ENCODE peak calls at places on chromosomes 3 and 15, in nine cellular contexts. One of them, this sample, is unnamed.

GRCh38 chr15:62928996-62929350 is 113.6 kb upstream of the TPM1 start:
- DNase-seq in HepG2: peak; percentile 13
- DNase-seq in suprapubic skin: no peak
- DNase-seq in upper lobe of left lung: no peak
- DNase-seq in spleen: no peak
- DNase-seq in GM23338: no peak
- DNase-seq in stomach: no peak
- DNase-seq in transverse colon: no peak
- DNase-seq in GM12878: no peak
- DNase-seq in this sample: no peak

GRCh38 chr15:40764766-40765136 is 883 bp downstream of the GCHFR start:
- DNase-seq in stomach: no peak
- DNase-seq in GM12878: no peak
- DNase-seq in HepG2: no peak
- DNase-seq in suprapubic skin: no peak
- DNase-seq in GM23338: no peak
- DNase-seq in spleen: no peak
- DNase-seq in transverse colon: no peak
- DNase-seq in upper lobe of left lung: no peak
- DNase-seq in this sample: no peak

GRCh38 chr3:16741103-16741758 is 136.0 kb upstream of the DAZL start:
- DNase-seq in suprapubic skin: no peak
- DNase-seq in GM12878: no peak
- DNase-seq in transverse colon: no peak
- DNase-seq in upper lobe of left lung: no peak
- DNase-seq in stomach: no peak
- DNase-seq in HepG2: no peak
- DNase-seq in GM23338: no peak
- DNase-seq in spleen: no peak
- DNase-seq in this sample: peak; percentile 69

GRCh38 chr15:65086680-65087111 is 10.2 kb downstream of the KBTBD13 start:
- DNase-seq in GM23338: peak; percentile 49
- DNase-seq in transverse colon: no peak
- DNase-seq in suprapubic skin: no peak
- DNase-seq in GM12878: no peak
- DNase-seq in upper lobe of left lung: no peak
- DNase-seq in HepG2: no peak
- DNase-seq in stomach: no peak
- DNase-seq in spleen: no peak
- DNase-seq in this sample: peak; percentile 68

GRCh38 chr15:42091753-42092665 is 2.4 kb downstream of the PLA2G4D start:
- DNase-seq in GM23338: peak; percentile 34
- DNase-seq in upper lobe of left lung: peak; percentile 13
- DNase-seq in transverse colon: no peak
- DNase-seq in GM12878: no peak
- DNase-seq in HepG2: peak; percentile 72
- DNase-seq in suprapubic skin: no peak
- DNase-seq in stomach: no peak
- DNase-seq in spleen: no peak
- DNase-seq in this sample: no peak

GRCh38 chr3:58824285-58824684 is 157.7 kb upstream of the FAM3D start:
- DNase-seq in GM12878: no peak
- DNase-seq in upper lobe of left lung: no peak
- DNase-seq in stomach: peak; percentile 74
- DNase-seq in spleen: no peak
- DNase-seq in GM23338: peak; percentile 85
- DNase-seq in suprapubic skin: no peak
- DNase-seq in transverse colon: peak; percentile 79
- DNase-seq in HepG2: peak; percentile 30
- DNase-seq in this sample: no peak

GRCh38 chr3:10744098-10744465 is 71.9 kb upstream of the SLC6A11 start:
- DNase-seq in transverse colon: no peak
- DNase-seq in upper lobe of left lung: peak; percentile 36
- DNase-seq in HepG2: peak; percentile 6
- DNase-seq in suprapubic skin: no peak
- DNase-seq in GM12878: no peak
- DNase-seq in GM23338: peak; percentile 47
- DNase-seq in spleen: no peak
- DNase-seq in stomach: no peak
- DNase-seq in this sample: no peak

GRCh38 chr15:68640791-68641331 is 62.1 kb downstream of the CORO2B start:
- DNase-seq in transverse colon: no peak
- DNase-seq in stomach: no peak
- DNase-seq in HepG2: no peak
- DNase-seq in suprapubic skin: no peak
- DNase-seq in upper lobe of left lung: no peak
- DNase-seq in GM23338: no peak
- DNase-seq in spleen: peak; percentile 64
- DNase-seq in GM12878: no peak
- DNase-seq in this sample: peak; percentile 65

GRCh38 chr15:47778263-47778770 is 61.0 kb downstream of the SEMA6D start:
- DNase-seq in GM23338: no peak
- DNase-seq in suprapubic skin: no peak
- DNase-seq in transverse colon: no peak
- DNase-seq in HepG2: no peak
- DNase-seq in stomach: no peak
- DNase-seq in spleen: no peak
- DNase-seq in GM12878: no peak
- DNase-seq in upper lobe of left lung: no peak
- DNase-seq in this sample: no peak

GRCh38 chr3:143881102-143881501 is 32.8 kb upstream of the SLC9A9 start:
- DNase-seq in transverse colon: no peak
- DNase-seq in GM23338: no peak
- DNase-seq in stomach: no peak
- DNase-seq in upper lobe of left lung: no peak
- DNase-seq in spleen: no peak
- DNase-seq in suprapubic skin: no peak
- DNase-seq in HepG2: no peak
- DNase-seq in GM12878: no peak
- DNase-seq in this sample: no peak

GRCh38 chr15:77821188-77821958 is 188.7 kb upstream of the LINGO1 start:
- DNase-seq in stomach: peak; percentile 63
- DNase-seq in spleen: no peak
- DNase-seq in transverse colon: peak; percentile 46
- DNase-seq in upper lobe of left lung: no peak
- DNase-seq in HepG2: peak; percentile 24
- DNase-seq in GM23338: peak; percentile 84
- DNase-seq in suprapubic skin: no peak
- DNase-seq in GM12878: no peak
- DNase-seq in this sample: no peak

GRCh38 chr3:192275741-192276355 is 451.5 kb downstream of the FGF12 start:
- DNase-seq in suprapubic skin: no peak
- DNase-seq in spleen: no peak
- DNase-seq in transverse colon: no peak
- DNase-seq in stomach: no peak
- DNase-seq in upper lobe of left lung: no peak
- DNase-seq in GM12878: no peak
- DNase-seq in GM23338: no peak
- DNase-seq in HepG2: no peak
- DNase-seq in this sample: no peak

GRCh38 chr3:160205606-160206005 is 19.6 kb upstream of the C3orf80 start:
- DNase-seq in GM12878: no peak
- DNase-seq in spleen: no peak
- DNase-seq in transverse colon: no peak
- DNase-seq in GM23338: no peak
- DNase-seq in suprapubic skin: no peak
- DNase-seq in upper lobe of left lung: no peak
- DNase-seq in HepG2: no peak
- DNase-seq in stomach: no peak
- DNase-seq in this sample: no peak

GRCh38 chr3:86563358-86563970 is 427.5 kb downstream of the VGLL3 start:
- DNase-seq in GM23338: peak; percentile 88
- DNase-seq in spleen: no peak
- DNase-seq in transverse colon: no peak
- DNase-seq in suprapubic skin: no peak
- DNase-seq in HepG2: peak; percentile 34
- DNase-seq in GM12878: no peak
- DNase-seq in stomach: no peak
- DNase-seq in upper lobe of left lung: no peak
- DNase-seq in this sample: no peak

GRCh38 chr15:51782357-51782896 is 31.0 kb downstream of the TMOD2 start:
- DNase-seq in stomach: no peak
- DNase-seq in GM12878: no peak
- DNase-seq in GM23338: peak; percentile 76
- DNase-seq in suprapubic skin: no peak
- DNase-seq in upper lobe of left lung: no peak
- DNase-seq in spleen: no peak
- DNase-seq in transverse colon: no peak
- DNase-seq in HepG2: no peak
- DNase-seq in this sample: no peak

GRCh38 chr15:65201918-65202317 is 9.4 kb downstream of the CILP start:
- DNase-seq in HepG2: no peak
- DNase-seq in suprapubic skin: no peak
- DNase-seq in stomach: no peak
- DNase-seq in GM12878: no peak
- DNase-seq in transverse colon: no peak
- DNase-seq in GM23338: no peak
- DNase-seq in spleen: no peak
- DNase-seq in upper lobe of left lung: no peak
- DNase-seq in this sample: peak; percentile 5

GRCh38 chr3:174062923-174063322 is 665.4 kb downstream of the NLGN1 start:
- DNase-seq in suprapubic skin: no peak
- DNase-seq in GM12878: no peak
- DNase-seq in transverse colon: no peak
- DNase-seq in upper lobe of left lung: no peak
- DNase-seq in spleen: no peak
- DNase-seq in stomach: no peak
- DNase-seq in HepG2: no peak
- DNase-seq in GM23338: no peak
- DNase-seq in this sample: no peak

DNA sequence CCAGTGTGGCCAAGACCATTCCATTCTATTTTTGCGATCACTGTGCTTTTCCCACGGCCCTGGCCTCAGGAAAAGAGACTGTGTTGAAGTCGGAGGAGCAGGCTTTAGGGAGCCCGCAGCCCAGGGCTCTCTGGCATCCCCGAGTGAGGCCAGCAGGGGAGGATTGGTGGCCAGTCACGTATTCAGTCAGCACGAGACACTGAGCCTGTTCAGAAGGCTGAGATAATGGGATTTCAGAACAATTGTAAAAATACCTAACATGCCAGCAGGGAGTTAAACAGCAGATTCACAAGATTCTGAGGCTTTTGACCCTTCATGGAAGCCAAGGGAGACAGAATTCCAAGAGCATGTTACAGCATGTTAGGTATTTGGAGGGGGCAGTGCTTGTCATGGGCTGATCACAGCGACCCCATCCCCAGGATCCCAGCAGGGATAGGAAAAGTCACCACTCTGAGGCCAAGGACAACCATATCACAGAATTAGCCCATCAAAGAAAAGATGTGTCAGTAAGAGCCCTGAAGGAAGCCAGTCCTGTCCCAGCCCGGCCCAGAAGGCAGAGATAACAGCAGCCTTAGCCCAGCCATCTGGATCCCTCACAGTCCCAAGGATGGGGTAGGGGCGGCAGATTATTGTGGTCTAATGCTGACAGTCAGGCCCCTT is 40.6 kb downstream of the AMOTL2 start:
- DNase-seq in GM23338: peak; percentile 56
- DNase-seq in suprapubic skin: peak; percentile 67
- DNase-seq in stomach: no peak
- DNase-seq in HepG2: peak; percentile 45
- DNase-seq in transverse colon: no peak
- DNase-seq in GM12878: no peak
- DNase-seq in spleen: no peak
- DNase-seq in upper lobe of left lung: no peak
- DNase-seq in this sample: peak; percentile 70
- TF ChIP-seq POLR2AphosphoS5 in GM23338: no peak
- TF ChIP-seq POLR2AphosphoS5 in suprapubic skin: no peak
- TF ChIP-seq POLR2AphosphoS5 in stomach: no peak
- TF ChIP-seq POLR2AphosphoS5 in HepG2: no peak
- TF ChIP-seq POLR2AphosphoS5 in transverse colon: no peak
- TF ChIP-seq POLR2AphosphoS5 in GM12878: no peak
- TF ChIP-seq POLR2AphosphoS5 in spleen: no peak
- TF ChIP-seq POLR2AphosphoS5 in upper lobe of left lung: no peak
- TF ChIP-seq POLR2AphosphoS5 in this sample: no peak

GRCh38 chr3:129305592-129306091 is 27.0 kb downstream of the HMCES start:
- DNase-seq in upper lobe of left lung: peak; percentile 93
- DNase-seq in GM12878: no peak
- DNase-seq in GM23338: peak; percentile 100
- DNase-seq in suprapubic skin: no peak
- DNase-seq in stomach: peak; percentile 85
- DNase-seq in HepG2: no peak
- DNase-seq in transverse colon: peak; percentile 76
- DNase-seq in spleen: peak; percentile 85
- DNase-seq in this sample: peak; percentile 96
- TF ChIP-seq CTCF in upper lobe of left lung: no peak
- TF ChIP-seq CTCF in GM12878: no peak
- TF ChIP-seq CTCF in GM23338: no peak
- TF ChIP-seq CTCF in suprapubic skin: no peak
- TF ChIP-seq CTCF in stomach: no peak
- TF ChIP-seq CTCF in HepG2: no peak
- TF ChIP-seq CTCF in transverse colon: no peak
- TF ChIP-seq CTCF in spleen: no peak
- TF ChIP-seq CTCF in this sample: no peak

GRCh38 chr3:123723527-123724168 is 138.8 kb upstream of the HACD2 start:
- DNase-seq in GM23338: peak; percentile 93
- DNase-seq in transverse colon: peak; percentile 49
- DNase-seq in upper lobe of left lung: no peak
- DNase-seq in HepG2: peak; percentile 62
- DNase-seq in suprapubic skin: no peak
- DNase-seq in stomach: peak; percentile 52
- DNase-seq in spleen: no peak
- DNase-seq in GM12878: peak; percentile 27
- DNase-seq in this sample: peak; percentile 79
- TF ChIP-seq POLR2AphosphoS5 in GM23338: no peak
- TF ChIP-seq POLR2AphosphoS5 in transverse colon: no peak
- TF ChIP-seq POLR2AphosphoS5 in upper lobe of left lung: no peak
- TF ChIP-seq POLR2AphosphoS5 in HepG2: no peak
- TF ChIP-seq POLR2AphosphoS5 in suprapubic skin: no peak
- TF ChIP-seq POLR2AphosphoS5 in stomach: no peak
- TF ChIP-seq POLR2AphosphoS5 in spleen: peak; percentile 21
- TF ChIP-seq POLR2AphosphoS5 in GM12878: no peak
- TF ChIP-seq POLR2AphosphoS5 in this sample: peak; percentile 15

GRCh38 chr3:73192036-73192738 is 130.7 kb downstream of the EBLN2 start:
- DNase-seq in HepG2: peak; percentile 58
- DNase-seq in transverse colon: no peak
- DNase-seq in GM23338: peak; percentile 91
- DNase-seq in suprapubic skin: no peak
- DNase-seq in upper lobe of left lung: no peak
- DNase-seq in GM12878: no peak
- DNase-seq in stomach: no peak
- DNase-seq in spleen: no peak
- DNase-seq in this sample: no peak
- TF ChIP-seq CTCF in HepG2: peak; percentile 40
- TF ChIP-seq CTCF in transverse colon: no peak
- TF ChIP-seq CTCF in GM23338: peak; percentile 84
- TF ChIP-seq CTCF in suprapubic skin: no peak
- TF ChIP-seq CTCF in upper lobe of left lung: no peak
- TF ChIP-seq CTCF in GM12878: peak; percentile 14
- TF ChIP-seq CTCF in stomach: no peak
- TF ChIP-seq CTCF in spleen: no peak
- TF ChIP-seq CTCF in this sample: no peak

This sample was measured in sigmoid colon.